ENCODE peak calls at places on chromosomes 5 and 9, in five cellular contexts. One of them, this sample, is unnamed.

GRCh38 chr5:131671994-131672655 is 37.1 kb upstream of the RAPGEF6 start:
- DNase-seq in head of caudate nucleus: peak; percentile 50
- DNase-seq in NCI-H187 treated with DMSO at 0.1 percent for 48 hours: no peak
- DNase-seq in lower leg skin: no peak
- DNase-seq in activated CD4-positive, alpha-beta T cell treated with anti-CD3 and anti-CD28 coated beads for 48 hours: no peak
- DNase-seq in this sample: no peak

GRCh38 chr5:72246954-72247442 is 73.0 kb downstream of the MRPS27 start:
- DNase-seq in head of caudate nucleus: no peak
- DNase-seq in NCI-H187 treated with DMSO at 0.1 percent for 48 hours: no peak
- DNase-seq in lower leg skin: no peak
- DNase-seq in activated CD4-positive, alpha-beta T cell treated with anti-CD3 and anti-CD28 coated beads for 48 hours: no peak
- DNase-seq in this sample: no peak

GRCh38 chr5:31186672-31187267 is 6.7 kb upstream of the CDH6 start:
- DNase-seq in head of caudate nucleus: no peak
- DNase-seq in NCI-H187 treated with DMSO at 0.1 percent for 48 hours: no peak
- DNase-seq in lower leg skin: no peak
- DNase-seq in activated CD4-positive, alpha-beta T cell treated with anti-CD3 and anti-CD28 coated beads for 48 hours: no peak
- DNase-seq in this sample: peak; percentile 54

GRCh38 chr9:4297151-4297794 is 2.6 kb downstream of the GLIS3 start:
- DNase-seq in head of caudate nucleus: peak; percentile 75
- DNase-seq in NCI-H187 treated with DMSO at 0.1 percent for 48 hours: no peak
- DNase-seq in lower leg skin: peak; percentile 95
- DNase-seq in activated CD4-positive, alpha-beta T cell treated with anti-CD3 and anti-CD28 coated beads for 48 hours: peak; percentile 58
- DNase-seq in this sample: peak; percentile 76

GRCh38 chr9:27088981-27089380 is 20.0 kb upstream of the TEK start:
- DNase-seq in head of caudate nucleus: no peak
- DNase-seq in NCI-H187 treated with DMSO at 0.1 percent for 48 hours: no peak
- DNase-seq in lower leg skin: no peak
- DNase-seq in activated CD4-positive, alpha-beta T cell treated with anti-CD3 and anti-CD28 coated beads for 48 hours: no peak
- DNase-seq in this sample: no peak

GRCh38 chr5:117740268-117740667 is 1165.6 kb upstream of the SEMA6A start:
- DNase-seq in head of caudate nucleus: no peak
- DNase-seq in NCI-H187 treated with DMSO at 0.1 percent for 48 hours: no peak
- DNase-seq in lower leg skin: no peak
- DNase-seq in activated CD4-positive, alpha-beta T cell treated with anti-CD3 and anti-CD28 coated beads for 48 hours: no peak
- DNase-seq in this sample: no peak

GRCh38 chr5:137858954-137859353 is 8.7 kb upstream of the MYOT start:
- DNase-seq in head of caudate nucleus: peak; percentile 47
- DNase-seq in NCI-H187 treated with DMSO at 0.1 percent for 48 hours: no peak
- DNase-seq in lower leg skin: no peak
- DNase-seq in activated CD4-positive, alpha-beta T cell treated with anti-CD3 and anti-CD28 coated beads for 48 hours: no peak
- DNase-seq in this sample: no peak

GRCh38 chr5:30050056-30050815 is 1143.2 kb upstream of the CDH6 start:
- DNase-seq in head of caudate nucleus: no peak
- DNase-seq in NCI-H187 treated with DMSO at 0.1 percent for 48 hours: no peak
- DNase-seq in lower leg skin: no peak
- DNase-seq in activated CD4-positive, alpha-beta T cell treated with anti-CD3 and anti-CD28 coated beads for 48 hours: no peak
- DNase-seq in this sample: no peak

GRCh38 chr5:53601570-53601969 is 41.1 kb downstream of the NDUFS4 start:
- DNase-seq in head of caudate nucleus: no peak
- DNase-seq in NCI-H187 treated with DMSO at 0.1 percent for 48 hours: no peak
- DNase-seq in lower leg skin: no peak
- DNase-seq in activated CD4-positive, alpha-beta T cell treated with anti-CD3 and anti-CD28 coated beads for 48 hours: no peak
- DNase-seq in this sample: no peak

GRCh38 chr5:39517800-39518199 is 93.0 kb upstream of the DAB2 start:
- DNase-seq in head of caudate nucleus: no peak
- DNase-seq in NCI-H187 treated with DMSO at 0.1 percent for 48 hours: no peak
- DNase-seq in lower leg skin: no peak
- DNase-seq in activated CD4-positive, alpha-beta T cell treated with anti-CD3 and anti-CD28 coated beads for 48 hours: no peak
- DNase-seq in this sample: peak; percentile 99

GRCh38 chr5:69489246-69489645 is 3.3 kb upstream of the OCLN start:
- DNase-seq in head of caudate nucleus: no peak
- DNase-seq in NCI-H187 treated with DMSO at 0.1 percent for 48 hours: no peak
- DNase-seq in lower leg skin: peak; percentile 9
- DNase-seq in activated CD4-positive, alpha-beta T cell treated with anti-CD3 and anti-CD28 coated beads for 48 hours: no peak
- DNase-seq in this sample: no peak

GRCh38 chr5:76715484-76715733 is 517 bp upstream of the F2R start:
- DNase-seq in head of caudate nucleus: no peak
- DNase-seq in NCI-H187 treated with DMSO at 0.1 percent for 48 hours: no peak
- DNase-seq in lower leg skin: no peak
- DNase-seq in activated CD4-positive, alpha-beta T cell treated with anti-CD3 and anti-CD28 coated beads for 48 hours: no peak
- DNase-seq in this sample: no peak

GRCh38 chr5:153490124-153491085 is at the start of gene GRIA1:
- DNase-seq in head of caudate nucleus: peak; percentile 89
- DNase-seq in NCI-H187 treated with DMSO at 0.1 percent for 48 hours: no peak
- DNase-seq in lower leg skin: no peak
- DNase-seq in activated CD4-positive, alpha-beta T cell treated with anti-CD3 and anti-CD28 coated beads for 48 hours: no peak
- DNase-seq in this sample: no peak

GRCh38 chr5:149599375-149599774 is 18.1 kb downstream of the ARHGEF37 start:
- DNase-seq in head of caudate nucleus: no peak
- DNase-seq in NCI-H187 treated with DMSO at 0.1 percent for 48 hours: no peak
- DNase-seq in lower leg skin: no peak
- DNase-seq in activated CD4-positive, alpha-beta T cell treated with anti-CD3 and anti-CD28 coated beads for 48 hours: no peak
- DNase-seq in this sample: no peak

GRCh38 chr9:70477907-70478480 is 63.5 kb upstream of the KLF9 start:
- DNase-seq in head of caudate nucleus: no peak
- DNase-seq in NCI-H187 treated with DMSO at 0.1 percent for 48 hours: no peak
- DNase-seq in lower leg skin: no peak
- DNase-seq in activated CD4-positive, alpha-beta T cell treated with anti-CD3 and anti-CD28 coated beads for 48 hours: no peak
- DNase-seq in this sample: no peak

GRCh38 chr9:104861406-104861805 is 66.5 kb downstream of the ABCA1 start:
- DNase-seq in head of caudate nucleus: no peak
- DNase-seq in NCI-H187 treated with DMSO at 0.1 percent for 48 hours: no peak
- DNase-seq in lower leg skin: no peak
- DNase-seq in activated CD4-positive, alpha-beta T cell treated with anti-CD3 and anti-CD28 coated beads for 48 hours: no peak
- DNase-seq in this sample: no peak

GRCh38 chr5:73336366-73336765 is 112.2 kb downstream of the FOXD1 start:
- DNase-seq in head of caudate nucleus: no peak
- DNase-seq in NCI-H187 treated with DMSO at 0.1 percent for 48 hours: no peak
- DNase-seq in lower leg skin: no peak
- DNase-seq in activated CD4-positive, alpha-beta T cell treated with anti-CD3 and anti-CD28 coated beads for 48 hours: no peak
- DNase-seq in this sample: peak; percentile 5

GRCh38 chr5:108830705-108831276 is 83.1 kb downstream of the FER start:
- DNase-seq in head of caudate nucleus: no peak
- DNase-seq in NCI-H187 treated with DMSO at 0.1 percent for 48 hours: no peak
- DNase-seq in lower leg skin: no peak
- DNase-seq in activated CD4-positive, alpha-beta T cell treated with anti-CD3 and anti-CD28 coated beads for 48 hours: no peak
- DNase-seq in this sample: no peak

GRCh38 chr5:5699062-5699461 is 276.6 kb downstream of the ICE1 start:
- DNase-seq in head of caudate nucleus: no peak
- DNase-seq in NCI-H187 treated with DMSO at 0.1 percent for 48 hours: no peak
- DNase-seq in lower leg skin: no peak
- DNase-seq in activated CD4-positive, alpha-beta T cell treated with anti-CD3 and anti-CD28 coated beads for 48 hours: no peak
- DNase-seq in this sample: no peak

GRCh38 chr5:151151263-151151660 is 6.3 kb downstream of the ANXA6 start:
- DNase-seq in head of caudate nucleus: no peak
- DNase-seq in NCI-H187 treated with DMSO at 0.1 percent for 48 hours: no peak
- DNase-seq in lower leg skin: no peak
- DNase-seq in activated CD4-positive, alpha-beta T cell treated with anti-CD3 and anti-CD28 coated beads for 48 hours: peak; percentile 25
- DNase-seq in this sample: no peak

GRCh38 chr9:16236326-16236725 is 634.1 kb downstream of the BNC2 start:
- DNase-seq in head of caudate nucleus: no peak
- DNase-seq in NCI-H187 treated with DMSO at 0.1 percent for 48 hours: no peak
- DNase-seq in lower leg skin: no peak
- DNase-seq in activated CD4-positive, alpha-beta T cell treated with anti-CD3 and anti-CD28 coated beads for 48 hours: no peak
- DNase-seq in this sample: peak; percentile 12

GRCh38 chr9:111438576-111439235 is 45.5 kb downstream of the ECPAS start:
- DNase-seq in head of caudate nucleus: no peak
- DNase-seq in NCI-H187 treated with DMSO at 0.1 percent for 48 hours: no peak
- DNase-seq in lower leg skin: no peak
- DNase-seq in activated CD4-positive, alpha-beta T cell treated with anti-CD3 and anti-CD28 coated beads for 48 hours: no peak
- DNase-seq in this sample: no peak

GRCh38 chr9:135130266-135130976 is 43.0 kb downstream of the OLFM1 start:
- DNase-seq in head of caudate nucleus: peak; percentile 71
- DNase-seq in NCI-H187 treated with DMSO at 0.1 percent for 48 hours: no peak
- DNase-seq in lower leg skin: peak; percentile 91
- DNase-seq in activated CD4-positive, alpha-beta T cell treated with anti-CD3 and anti-CD28 coated beads for 48 hours: peak; percentile 54
- DNase-seq in this sample: no peak

GRCh38 chr5:74240783-74241750 is 399.5 kb downstream of the ENC1 start:
- DNase-seq in head of caudate nucleus: no peak
- DNase-seq in NCI-H187 treated with DMSO at 0.1 percent for 48 hours: no peak
- DNase-seq in lower leg skin: no peak
- DNase-seq in activated CD4-positive, alpha-beta T cell treated with anti-CD3 and anti-CD28 coated beads for 48 hours: peak; percentile 11
- DNase-seq in this sample: no peak

GRCh38 chr9:2722715-2723114 is 5.4 kb downstream of the KCNV2 start:
- DNase-seq in head of caudate nucleus: no peak
- DNase-seq in NCI-H187 treated with DMSO at 0.1 percent for 48 hours: no peak
- DNase-seq in lower leg skin: no peak
- DNase-seq in activated CD4-positive, alpha-beta T cell treated with anti-CD3 and anti-CD28 coated beads for 48 hours: no peak
- DNase-seq in this sample: peak; percentile 77

GRCh38 chr5:93281980-93282772 is 298.8 kb downstream of the NR2F1-AS1 start:
- DNase-seq in head of caudate nucleus: no peak
- DNase-seq in NCI-H187 treated with DMSO at 0.1 percent for 48 hours: no peak
- DNase-seq in lower leg skin: no peak
- DNase-seq in activated CD4-positive, alpha-beta T cell treated with anti-CD3 and anti-CD28 coated beads for 48 hours: no peak
- DNase-seq in this sample: no peak

GRCh38 chr9:120439147-120439546 is 140.8 kb downstream of the CDK5RAP2 start:
- DNase-seq in head of caudate nucleus: no peak
- DNase-seq in NCI-H187 treated with DMSO at 0.1 percent for 48 hours: no peak
- DNase-seq in lower leg skin: no peak
- DNase-seq in activated CD4-positive, alpha-beta T cell treated with anti-CD3 and anti-CD28 coated beads for 48 hours: peak; percentile 36
- DNase-seq in this sample: no peak